ENCODE peak calls at places on chromosomes 4 and X, in five cellular contexts. One of them, this sample, is unnamed.

GRCh38 chr4:182245541-182246245 is 2.5 kb downstream of the TENM3 start:
- DNase-seq in tibial nerve: no peak
- DNase-seq in adrenal gland: no peak
- DNase-seq in GM13977: no peak
- DNase-seq in Caco-2: no peak
- DNase-seq in this sample: no peak

GRCh38 chr4:85607624-85608023 is 132.7 kb downstream of the ARHGAP24 start:
- DNase-seq in Caco-2: no peak
- DNase-seq in GM13977: peak
- DNase-seq in tibial nerve: no peak
- DNase-seq in adrenal gland: no peak
- DNase-seq in this sample: no peak

GRCh38 chrX:39309721-39310152 is 508.5 kb downstream of the MID1IP1 start:
- DNase-seq in GM13977: no peak
- DNase-seq in adrenal gland: peak
- DNase-seq in tibial nerve: no peak
- DNase-seq in Caco-2: peak
- DNase-seq in this sample: no peak

GRCh38 chr4:13349096-13349495 is 135.0 kb downstream of the RAB28 start:
- DNase-seq in tibial nerve: no peak
- DNase-seq in Caco-2: no peak
- DNase-seq in GM13977: no peak
- DNase-seq in adrenal gland: no peak
- DNase-seq in this sample: no peak

GRCh38 chr4:102637391-102637790 is 123.4 kb downstream of the MANBA start:
- DNase-seq in Caco-2: no peak
- DNase-seq in adrenal gland: no peak
- DNase-seq in GM13977: no peak
- DNase-seq in tibial nerve: no peak
- DNase-seq in this sample: no peak

GRCh38 chrX:75278991-75279390 is 5.1 kb downstream of the UPRT start:
- DNase-seq in adrenal gland: no peak
- DNase-seq in Caco-2: no peak
- DNase-seq in GM13977: no peak
- DNase-seq in tibial nerve: no peak
- DNase-seq in this sample: no peak

GRCh38 chrX:16836371-16836770 is 33.8 kb downstream of the RBBP7 start:
- DNase-seq in tibial nerve: no peak
- DNase-seq in GM13977: no peak
- DNase-seq in Caco-2: no peak
- DNase-seq in adrenal gland: peak
- DNase-seq in this sample: no peak

GRCh38 chrX:40098264-40099045 is 697 bp upstream of the BCOR start:
- DNase-seq in GM13977: peak
- DNase-seq in tibial nerve: no peak
- DNase-seq in Caco-2: no peak
- DNase-seq in adrenal gland: peak
- DNase-seq in this sample: no peak

GRCh38 chrX:330726-331144 is 12.1 kb upstream of the GTPBP6 start:
- DNase-seq in Caco-2: no peak
- DNase-seq in tibial nerve: no peak
- DNase-seq in adrenal gland: no peak
- DNase-seq in GM13977: no peak
- DNase-seq in this sample: no peak

DNA sequence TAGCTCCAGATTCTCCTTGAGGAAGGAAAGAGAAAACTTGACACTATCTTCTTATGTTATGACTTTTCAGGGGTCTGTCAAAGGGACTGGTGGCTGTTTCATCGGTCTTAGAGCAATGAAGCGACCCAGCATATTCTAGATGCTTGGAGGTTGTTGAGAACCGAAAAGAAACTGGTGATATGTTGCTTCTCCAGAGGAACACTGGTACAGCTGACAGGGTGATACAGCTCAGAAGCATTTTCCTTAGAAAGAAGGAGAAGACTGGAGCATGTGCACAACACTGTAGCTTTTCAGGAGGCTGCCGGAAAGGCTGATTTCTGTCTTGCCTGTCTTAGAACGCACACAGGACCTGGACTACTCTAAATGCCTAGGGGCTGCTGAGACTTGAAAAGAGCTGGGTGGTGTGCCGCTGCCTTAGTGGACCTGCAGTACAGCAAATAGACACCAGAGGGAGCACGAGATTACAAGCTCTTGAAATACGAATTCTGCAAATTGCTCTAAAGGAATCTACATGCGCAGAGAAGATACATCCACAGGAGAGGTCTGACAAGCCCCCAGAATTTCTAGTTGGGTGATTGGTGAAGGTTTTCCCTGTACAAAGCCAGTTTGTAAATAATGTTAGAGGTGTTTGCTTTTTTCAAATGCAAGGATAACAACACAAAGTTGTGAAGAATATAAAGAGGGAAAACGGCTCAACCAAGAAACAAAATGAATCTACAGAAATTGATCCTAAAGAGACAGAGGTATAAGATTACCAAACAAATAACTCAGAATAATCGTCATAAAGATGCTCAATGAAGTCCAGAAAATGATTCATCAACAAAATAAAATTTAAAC is 223.1 kb upstream of the DMD start:
- DNase-seq in GM13977: peak
- DNase-seq in adrenal gland: peak
- DNase-seq in Caco-2: peak
- DNase-seq in tibial nerve: peak
- DNase-seq in this sample: peak
- TF ChIP-seq CTCF in GM13977: peak
- TF ChIP-seq CTCF in adrenal gland: peak
- TF ChIP-seq CTCF in Caco-2: peak
- TF ChIP-seq CTCF in tibial nerve: peak
- TF ChIP-seq CTCF in this sample: peak

DNA sequence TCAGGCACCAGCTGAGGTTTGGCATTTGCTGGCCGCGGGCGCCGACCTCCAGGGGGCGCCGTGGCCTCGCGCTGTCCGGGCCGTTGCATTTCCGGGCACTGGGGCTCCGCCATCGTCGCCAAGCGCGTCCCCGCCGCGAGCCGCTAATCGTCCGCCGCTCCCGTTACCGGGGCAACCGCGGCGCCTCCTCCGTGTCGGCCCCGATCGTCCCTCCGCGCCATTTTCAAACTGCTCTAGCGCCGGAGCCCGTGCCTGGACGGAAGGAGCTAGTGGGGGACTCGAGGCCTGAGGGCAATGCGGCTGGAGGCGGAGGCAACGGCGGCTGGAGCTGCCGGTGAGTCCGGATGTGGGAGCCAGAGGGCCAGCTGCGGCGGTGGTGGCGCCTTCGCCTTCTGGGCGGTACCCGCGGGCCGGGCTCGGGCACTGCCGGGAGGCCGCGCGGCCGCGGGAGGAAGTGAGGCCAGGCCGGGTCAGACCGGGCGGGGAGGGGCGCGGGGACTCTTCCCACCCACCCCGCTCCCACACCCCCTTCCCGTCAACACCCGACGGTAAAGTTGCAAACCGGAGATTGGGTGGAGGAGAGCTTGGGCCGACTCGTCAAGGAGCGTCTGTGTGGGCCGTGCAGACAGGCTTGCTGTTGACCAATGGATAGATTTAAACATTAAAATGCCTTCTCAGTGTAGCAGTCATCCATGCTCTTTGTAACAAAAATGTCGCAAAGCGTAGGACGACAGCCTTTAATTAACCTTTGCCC is at the start of gene CEP135:
- DNase-seq in GM13977: peak
- DNase-seq in tibial nerve: peak
- DNase-seq in Caco-2: peak
- DNase-seq in adrenal gland: peak
- DNase-seq in this sample: peak
- TF ChIP-seq CTCF in GM13977: peak
- TF ChIP-seq CTCF in tibial nerve: peak
- TF ChIP-seq CTCF in Caco-2: peak
- TF ChIP-seq CTCF in adrenal gland: peak
- TF ChIP-seq CTCF in this sample: peak

GRCh38 chr4:80340036-80340435 is 4.5 kb downstream of the CFAP299 start:
- DNase-seq in tibial nerve: no peak
- DNase-seq in GM13977: no peak
- DNase-seq in Caco-2: no peak
- DNase-seq in adrenal gland: no peak
- DNase-seq in this sample: no peak
- TF ChIP-seq CTCF in tibial nerve: no peak
- TF ChIP-seq CTCF in GM13977: no peak
- TF ChIP-seq CTCF in Caco-2: no peak
- TF ChIP-seq CTCF in adrenal gland: no peak
- TF ChIP-seq CTCF in this sample: no peak

DNA sequence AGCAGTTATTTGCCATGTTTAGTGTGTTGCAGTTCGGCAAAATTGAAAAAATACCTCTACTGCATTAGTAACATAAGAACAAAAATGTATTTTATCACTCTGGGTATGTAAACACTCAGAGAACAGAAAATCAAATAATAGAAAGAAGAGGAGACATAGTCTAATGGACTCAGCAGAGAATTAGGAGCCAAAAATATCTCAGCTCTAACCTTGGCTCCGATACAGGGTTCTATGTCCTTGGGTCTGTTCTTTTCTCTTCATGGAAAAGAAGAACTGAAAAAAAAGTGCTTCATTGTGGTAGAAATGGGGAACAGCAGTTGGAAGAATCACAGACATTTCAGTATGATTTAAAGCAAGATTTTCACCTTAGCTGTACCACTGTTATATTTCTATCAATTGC is 240.5 kb upstream of the CXXC4 start:
- DNase-seq in Caco-2: no peak
- DNase-seq in GM13977: no peak
- DNase-seq in tibial nerve: no peak
- DNase-seq in adrenal gland: peak
- DNase-seq in this sample: no peak
- TF ChIP-seq CTCF in Caco-2: no peak
- TF ChIP-seq CTCF in GM13977: no peak
- TF ChIP-seq CTCF in tibial nerve: no peak
- TF ChIP-seq CTCF in adrenal gland: no peak
- TF ChIP-seq CTCF in this sample: no peak

DNA sequence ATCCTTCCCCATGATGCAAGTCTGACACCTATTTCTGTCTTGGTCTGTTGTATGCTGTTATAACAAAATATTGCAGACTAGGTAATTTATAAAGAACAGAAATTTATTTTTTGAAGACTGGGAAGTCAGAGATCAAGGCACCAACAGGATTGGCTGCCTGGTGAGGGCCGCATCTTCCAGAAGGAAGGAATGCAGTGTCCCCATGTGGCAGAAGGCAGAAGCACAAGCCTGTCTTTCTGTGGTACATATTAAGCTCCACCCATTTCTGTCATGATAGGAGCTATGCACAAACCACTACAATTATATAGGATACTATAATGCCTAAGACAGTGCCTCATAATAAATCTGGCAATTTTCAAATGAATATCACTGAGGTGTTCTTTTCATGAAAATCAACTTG is 502.3 kb upstream of the DIAPH2 start:
- DNase-seq in tibial nerve: no peak
- DNase-seq in Caco-2: peak
- DNase-seq in adrenal gland: peak
- DNase-seq in GM13977: no peak
- DNase-seq in this sample: no peak
- TF ChIP-seq CTCF in tibial nerve: no peak
- TF ChIP-seq CTCF in Caco-2: peak
- TF ChIP-seq CTCF in adrenal gland: peak
- TF ChIP-seq CTCF in GM13977: peak
- TF ChIP-seq CTCF in this sample: no peak

GRCh38 chrX:19512961-19513360 is 2.3 kb downstream of the MAP3K15 start:
- DNase-seq in GM13977: no peak
- DNase-seq in Caco-2: no peak
- DNase-seq in adrenal gland: peak
- DNase-seq in tibial nerve: no peak
- DNase-seq in this sample: no peak

GRCh38 chrX:19514791-19515614 is at the start of gene MAP3K15:
- DNase-seq in Caco-2: no peak
- DNase-seq in adrenal gland: peak
- DNase-seq in tibial nerve: no peak
- DNase-seq in GM13977: peak
- DNase-seq in this sample: peak

GRCh38 chrX:19517965-19518364 is 2.7 kb upstream of the MAP3K15 start:
- DNase-seq in GM13977: no peak
- DNase-seq in tibial nerve: no peak
- DNase-seq in Caco-2: no peak
- DNase-seq in adrenal gland: no peak
- DNase-seq in this sample: no peak

GRCh38 chrX:19513383-19513782 is 1.9 kb downstream of the MAP3K15 start:
- DNase-seq in adrenal gland: peak
- DNase-seq in Caco-2: peak
- DNase-seq in GM13977: peak
- DNase-seq in tibial nerve: no peak
- DNase-seq in this sample: no peak

GRCh38 chrX:19515615-19516105 is 352 bp upstream of the MAP3K15 start:
- DNase-seq in GM13977: no peak
- DNase-seq in Caco-2: no peak
- DNase-seq in tibial nerve: no peak
- DNase-seq in adrenal gland: peak
- DNase-seq in this sample: no peak
- TF ChIP-seq CTCF in GM13977: peak
- TF ChIP-seq CTCF in Caco-2: peak
- TF ChIP-seq CTCF in tibial nerve: no peak
- TF ChIP-seq CTCF in adrenal gland: no peak
- TF ChIP-seq CTCF in this sample: peak

GRCh38 chr4:11366859-11367258 is 61.8 kb downstream of the HS3ST1 start:
- DNase-seq in GM13977: no peak
- DNase-seq in Caco-2: no peak
- DNase-seq in tibial nerve: no peak
- DNase-seq in adrenal gland: no peak
- DNase-seq in this sample: no peak

GRCh38 chr4:11367371-11367770 is 61.3 kb downstream of the HS3ST1 start:
- DNase-seq in GM13977: no peak
- DNase-seq in tibial nerve: peak
- DNase-seq in adrenal gland: peak
- DNase-seq in Caco-2: no peak
- DNase-seq in this sample: no peak

GRCh38 chr4:11368701-11369115 is 60.0 kb downstream of the HS3ST1 start:
- DNase-seq in GM13977: no peak
- DNase-seq in tibial nerve: no peak
- DNase-seq in Caco-2: no peak
- DNase-seq in adrenal gland: no peak
- DNase-seq in this sample: no peak

DNA sequence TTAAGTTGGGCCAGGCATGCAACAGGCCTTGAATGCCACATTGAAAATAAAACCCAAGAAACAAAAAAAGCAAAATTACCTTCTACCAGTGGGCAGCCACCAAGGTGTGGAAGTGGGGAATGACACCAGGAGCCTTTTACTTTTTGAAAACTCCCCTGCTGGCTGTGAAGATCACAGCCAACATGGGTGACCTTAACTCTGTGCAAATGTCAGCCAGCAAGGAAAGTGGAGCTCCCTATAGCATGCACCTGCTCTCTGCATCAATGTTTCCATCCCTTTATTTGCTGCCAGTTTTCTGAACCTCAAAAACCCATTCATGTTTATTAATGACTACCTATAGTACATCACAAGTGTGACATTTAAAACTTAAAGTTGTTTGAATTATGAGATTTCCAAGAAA is 63.7 kb downstream of the HS3ST1 start:
- DNase-seq in tibial nerve: no peak
- DNase-seq in Caco-2: no peak
- DNase-seq in adrenal gland: no peak
- DNase-seq in GM13977: no peak
- DNase-seq in this sample: no peak
- TF ChIP-seq CTCF in tibial nerve: no peak
- TF ChIP-seq CTCF in Caco-2: no peak
- TF ChIP-seq CTCF in adrenal gland: no peak
- TF ChIP-seq CTCF in GM13977: no peak
- TF ChIP-seq CTCF in this sample: no peak

GRCh38 chrX:47026198-47026597 is 52.0 kb upstream of the RGN start:
- DNase-seq in adrenal gland: no peak
- DNase-seq in Caco-2: no peak
- DNase-seq in GM13977: no peak
- DNase-seq in tibial nerve: no peak
- DNase-seq in this sample: no peak

GRCh38 chrX:47030339-47030738 is 47.9 kb upstream of the RGN start:
- DNase-seq in adrenal gland: peak
- DNase-seq in GM13977: peak
- DNase-seq in Caco-2: no peak
- DNase-seq in tibial nerve: no peak
- DNase-seq in this sample: peak
- TF ChIP-seq CTCF in adrenal gland: peak
- TF ChIP-seq CTCF in GM13977: peak
- TF ChIP-seq CTCF in Caco-2: peak
- TF ChIP-seq CTCF in tibial nerve: peak
- TF ChIP-seq CTCF in this sample: peak

This sample was measured in GM10248.